ENCODE peak calls at places on chromosomes 16 and 17, in ten cellular contexts. U is foreskin fibroblast, B is BJ, X is mucosa of descending colon, D is OCI-LY7, A is HFF-Myc, E is transverse colon, M is progenitor cell of endocrine pancreas, F is adrenal gland, H is AG10803. L is an unnamed sample.

GRCh38 chr16:17304124-17304813 is 166.5 kb downstream of the XYLT1 start:
- DNase-seq in D (no peak), U (no peak), B (no peak), E (peak; percentile 35), M (no peak), F (no peak), A (no peak), X (no peak), H (peak; percentile 57), L (no peak)

GRCh38 chr17:45946841-45947256 is 52.2 kb upstream of the STH start:
- DNase-seq in F (no peak), D (no peak), M (no peak), B (no peak), A (no peak), X (no peak), H (no peak), E (no peak), U (no peak), L (no peak)

GRCh38 chr17:36939059-36939943 is 2.0 kb downstream of the LHX1 start:
- DNase-seq in D (no peak), H (no peak), X (no peak), M (no peak), U (no peak), B (no peak), E (no peak), F (no peak), A (no peak), L (no peak)

GRCh38 chr16:8946544-8946943 is 17.2 kb downstream of the USP7 start:
- DNase-seq in M (no peak), E (peak; percentile 63), X (peak; percentile 64), D (peak; percentile 44), A (no peak), B (no peak), H (no peak), U (peak; percentile 31), F (no peak), L (no peak)

GRCh38 chr17:4520881-4521600 is 22.4 kb downstream of the SPNS2 start:
- DNase-seq in F (no peak), B (no peak), A (no peak), U (no peak), H (peak; percentile 48), M (no peak), E (peak; percentile 36), D (no peak), X (no peak), L (no peak)

GRCh38 chr17:31488264-31488981 is 96.9 kb downstream of the RAB11FIP4 start:
- DNase-seq in D (peak; percentile 51), U (no peak), F (no peak), B (no peak), M (no peak), E (peak; percentile 50), X (peak; percentile 74), A (no peak), H (no peak), L (no peak)

GRCh38 chr17:58317421-58318064 is 11.1 kb downstream of the TSPOAP1 start:
- DNase-seq in B (peak; percentile 14), D (peak; percentile 89), F (peak; percentile 64), A (peak; percentile 29), M (no peak), H (peak; percentile 62), U (peak; percentile 67), X (peak; percentile 65), E (peak; percentile 69), L (peak; percentile 79)

GRCh38 chr16:74742051-74742481 is 32.6 kb downstream of the FA2H start:
- DNase-seq in B (no peak), E (no peak), F (no peak), M (no peak), U (peak; percentile 26), H (peak; percentile 7), A (no peak), X (peak; percentile 49), D (no peak), L (no peak)

GRCh38 chr16:78377312-78377711 is 277.9 kb downstream of the WWOX start:
- DNase-seq in H (no peak), B (no peak), A (no peak), D (no peak), M (no peak), X (no peak), E (no peak), U (no peak), F (no peak), L (no peak)

GRCh38 chr16:78381060-78381459 is 281.6 kb downstream of the WWOX start:
- DNase-seq in B (no peak), M (no peak), X (no peak), H (no peak), F (no peak), U (no peak), A (no peak), E (no peak), D (no peak), L (no peak)

GRCh38 chr16:78376452-78376851 is 277.0 kb downstream of the WWOX start:
- DNase-seq in M (no peak), X (no peak), A (no peak), D (no peak), E (no peak), B (no peak), F (no peak), U (no peak), H (no peak), L (no peak)

GRCh38 chr16:78372302-78372701 is 272.8 kb downstream of the WWOX start:
- DNase-seq in F (no peak), E (no peak), H (no peak), A (no peak), B (no peak), D (no peak), U (no peak), M (no peak), X (no peak), L (no peak)

GRCh38 chr16:78375055-78375679 is 275.7 kb downstream of the WWOX start:
- DNase-seq in D (no peak), E (peak; percentile 44), U (no peak), A (no peak), M (no peak), B (no peak), H (no peak), X (peak; percentile 58), F (no peak), L (no peak)
- TF ChIP-seq CTCF in D (no peak), E (no peak), U (no peak), A (no peak), M (no peak), B (no peak), H (no peak), X (no peak), F (no peak), L (no peak)

DNA sequence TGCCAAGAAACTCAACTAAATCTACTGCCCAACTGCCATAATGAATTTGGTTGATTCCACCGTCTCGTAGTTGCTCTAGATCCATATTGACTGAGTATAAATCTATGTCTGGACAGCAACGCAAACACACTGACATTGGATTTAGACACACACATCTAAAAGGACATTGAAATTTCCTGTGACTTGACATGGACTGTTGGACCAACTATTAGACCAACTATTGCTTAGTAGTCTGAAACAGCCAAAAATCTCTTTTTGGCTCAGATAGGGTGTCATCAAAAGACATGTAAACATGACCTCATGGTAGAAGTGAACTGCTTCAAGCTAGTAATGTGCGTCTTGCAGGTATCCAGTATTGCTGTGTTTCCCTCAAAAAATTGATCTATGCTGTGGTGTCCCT is 31.3 kb downstream of the KIAA0513 start:
- DNase-seq in A (no peak), X (no peak), M (no peak), E (no peak), B (no peak), H (no peak), F (no peak), D (no peak), U (no peak), L (no peak)
- TF ChIP-seq CTCF in A (no peak), X (no peak), M (no peak), E (no peak), B (no peak), H (no peak), F (no peak), D (no peak), U (no peak), L (no peak)

DNA sequence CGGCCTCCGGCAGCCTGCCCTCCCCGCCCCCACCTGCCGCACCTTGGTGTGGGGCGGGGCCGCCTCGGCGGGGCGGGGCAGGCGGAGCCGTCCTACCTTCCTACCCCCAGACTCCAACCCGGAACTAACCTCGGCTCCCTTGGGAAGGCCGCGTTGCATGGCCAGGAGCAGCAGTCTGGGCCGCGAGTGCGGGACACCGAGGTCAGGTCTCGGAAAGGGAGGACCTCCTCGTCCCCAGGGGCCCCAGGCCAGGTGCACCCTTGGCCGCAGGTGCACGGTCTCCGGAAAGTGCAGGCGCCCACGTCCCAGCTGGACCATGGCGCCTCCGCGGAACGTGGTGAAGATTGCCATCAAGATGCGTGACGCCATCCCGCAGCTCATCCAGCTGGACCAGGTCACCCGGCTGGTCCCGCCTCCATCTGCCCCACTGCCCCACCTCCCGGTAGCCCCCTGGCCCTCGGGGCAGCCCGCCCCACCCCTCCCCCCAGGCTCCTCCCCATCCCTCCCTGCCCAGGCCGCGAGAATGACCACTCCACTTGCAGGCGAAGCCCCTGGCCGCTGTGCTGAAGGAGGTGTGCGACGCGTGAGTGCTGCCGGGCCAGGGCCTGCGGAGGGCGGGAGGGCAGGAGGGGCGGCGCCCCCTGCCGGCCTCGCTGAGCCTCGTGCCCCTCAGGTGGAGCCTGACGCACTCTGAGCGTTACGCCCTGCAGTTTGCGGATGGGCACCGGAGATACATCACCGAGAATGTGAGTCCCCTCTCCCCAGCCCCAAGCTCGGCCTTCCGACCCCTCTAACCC is at the start of gene ELMO3:
- DNase-seq in U (peak; percentile 36), A (no peak), H (no peak), F (no peak), D (no peak), M (no peak), X (peak; percentile 92), B (no peak), E (peak; percentile 88), L (no peak)
- TF ChIP-seq CTCF in U (peak; percentile 16), A (peak; percentile 36), H (peak; percentile 42), F (peak; percentile 28), D (no peak), M (peak; percentile 55), X (peak; percentile 45), B (peak; percentile 33), E (peak; percentile 69), L (no peak)

GRCh38 chr16:56357765-56358322 is 67.5 kb downstream of the AMFR start:
- DNase-seq in X (peak; percentile 28), H (no peak), U (no peak), M (no peak), D (no peak), E (peak; percentile 7), A (no peak), B (no peak), F (peak; percentile 20), L (no peak)

GRCh38 chr16:56362057-56362655 is 63.2 kb downstream of the AMFR start:
- DNase-seq in H (no peak), B (no peak), F (no peak), U (no peak), X (no peak), D (no peak), M (no peak), A (no peak), E (no peak), L (no peak)

GRCh38 chr16:56362706-56363105 is 62.6 kb downstream of the AMFR start:
- DNase-seq in D (no peak), E (no peak), X (no peak), F (no peak), M (no peak), U (no peak), B (no peak), H (no peak), A (no peak), L (no peak)

GRCh38 chr16:56363181-56363716 is 62.1 kb downstream of the AMFR start:
- DNase-seq in U (no peak), X (no peak), M (no peak), D (no peak), A (no peak), H (no peak), E (no peak), B (no peak), F (no peak), L (peak; percentile 6)

GRCh38 chr16:56360117-56361008 is 65.0 kb downstream of the AMFR start:
- DNase-seq in F (peak; percentile 50), A (no peak), X (no peak), E (no peak), M (no peak), H (no peak), D (no peak), U (no peak), B (no peak), L (no peak)
- TF ChIP-seq CTCF in F (no peak), A (no peak), X (no peak), E (no peak), M (no peak), H (no peak), D (no peak), U (no peak), B (no peak), L (no peak)